ENCODE peak calls at places on chromosomes 13 and 19, in four cellular contexts. B, T, M and W are unnamed samples.

GRCh38 chr19:50357178-50358100 is 8.0 kb downstream of the NAPSA start:
- DNase-seq in B (peak), T (peak), M (peak), W (peak)

GRCh38 chr19:9869008-9869617 is 34.0 kb downstream of the PIN1 start:
- DNase-seq in B (no peak), T (no peak), M (no peak), W (no peak)

GRCh38 chr19:13693933-13694332 is 70.4 kb upstream of the MRI1 start:
- DNase-seq in B (no peak), T (no peak), M (no peak), W (no peak)

GRCh38 chr13:77810430-77810829 is 108.2 kb downstream of the EDNRB start:
- DNase-seq in B (no peak), T (no peak), M (no peak), W (no peak)

GRCh38 chr19:14031719-14032480 is at the start of gene IL27RA:
- DNase-seq in B (peak), T (no peak), M (peak), W (peak)

GRCh38 chr13:112435973-112436372 is 59.8 kb downstream of the SPACA7 start:
- DNase-seq in B (no peak), T (no peak), M (no peak), W (no peak)

GRCh38 chr19:51926426-51926783 is 867 bp upstream of the ZNF613 start:
- DNase-seq in B (no peak), T (no peak), M (no peak), W (no peak)

GRCh38 chr13:54029226-54029625 is 1000.6 kb downstream of the OLFM4 start:
- DNase-seq in B (no peak), T (no peak), M (no peak), W (peak)

GRCh38 chr19:46471116-46471733 is at the start of gene PNMA8A:
- DNase-seq in B (peak), T (no peak), M (no peak), W (peak)

GRCh38 chr13:66036024-66036614 is 1194.0 kb downstream of the PCDH9 start:
- DNase-seq in B (no peak), T (no peak), M (no peak), W (no peak)

GRCh38 chr13:72109863-72110262 is 242.9 kb upstream of the DACH1 start:
- DNase-seq in B (no peak), T (no peak), M (no peak), W (no peak)

GRCh38 chr13:110001622-110002275 is 215.4 kb upstream of the IRS2 start:
- DNase-seq in B (no peak), T (no peak), M (no peak), W (no peak)

GRCh38 chr13:94329754-94330551 is 149.5 kb downstream of the DCT start:
- DNase-seq in B (no peak), T (no peak), M (no peak), W (no peak)

GRCh38 chr13:99176309-99177276 is 24.1 kb upstream of the UBAC2 start:
- DNase-seq in B (peak), T (peak), M (peak), W (peak)

GRCh38 chr19:11814707-11815050 is 606 bp downstream of the ZNF440 start:
- DNase-seq in B (no peak), T (no peak), M (no peak), W (no peak)

GRCh38 chr13:61410669-61411297 is 4.9 kb downstream of the PCDH20 start:
- DNase-seq in B (no peak), T (no peak), M (no peak), W (no peak)

GRCh38 chr19:1651548-1652394 is 644 bp downstream of the TCF3 start:
- DNase-seq in B (peak), T (no peak), M (peak), W (peak)

GRCh38 chr13:49869514-49869913 is 66.6 kb downstream of the SPRYD7 start:
- DNase-seq in B (no peak), T (no peak), M (no peak), W (peak)

GRCh38 chr19:38049105-38049649 is 142.2 kb downstream of the SIPA1L3 start:
- DNase-seq in B (no peak), T (no peak), M (peak), W (no peak)

GRCh38 chr13:37947419-37948140 is 78.0 kb upstream of the TRPC4 start:
- DNase-seq in B (no peak), T (no peak), M (no peak), W (no peak)

GRCh38 chr19:2623743-2624142 is 78.8 kb downstream of the GNG7 start:
- DNase-seq in B (no peak), T (no peak), M (no peak), W (no peak)

GRCh38 chr13:95209109-95209508 is 92.1 kb downstream of the ABCC4 start:
- DNase-seq in B (no peak), T (no peak), M (no peak), W (no peak)

GRCh38 chr13:80571346-80572307 is 230.7 kb upstream of the SPRY2 start:
- DNase-seq in B (peak), T (no peak), M (no peak), W (no peak)

GRCh38 chr13:50677687-50678463 is 165.6 kb downstream of the DLEU7 start:
- DNase-seq in B (no peak), T (no peak), M (no peak), W (no peak)

GRCh38 chr13:49098198-49098597 is 121.9 kb upstream of the MLNR start:
- DNase-seq in B (no peak), T (no peak), M (no peak), W (no peak)

GRCh38 chr13:60519496-60519895 is 122.5 kb downstream of the TDRD3 start:
- DNase-seq in B (no peak), T (no peak), M (no peak), W (no peak)

GRCh38 chr13:19984430-19985218 is 26.1 kb downstream of the ZMYM2 start:
- DNase-seq in B (no peak), T (no peak), M (no peak), W (no peak)

GRCh38 chr19:56884481-56884880 is 44.0 kb upstream of the PEG3 start:
- DNase-seq in B (no peak), T (no peak), M (no peak), W (no peak)

GRCh38 chr13:101757446-101758039 is 305.1 kb downstream of the ITGBL1 start:
- DNase-seq in B (no peak), T (no peak), M (no peak), W (no peak)

GRCh38 chr19:13220847-13221246 is 70.6 kb downstream of the IER2 start:
- DNase-seq in B (no peak), T (no peak), M (no peak), W (no peak)

GRCh38 chr19:24054044-24054935 is 32.7 kb upstream of the ZNF254 start:
- DNase-seq in B (no peak), T (no peak), M (no peak), W (no peak)